ENCODE peak calls at places on chromosomes 6 and 20, in six cellular contexts. H, I, S, Z, A and P are unnamed samples.

GRCh38 chr6:134435814-134436280 is 117.9 kb upstream of the SGK1 start:
- DNase-seq in A (no peak), Z (no peak), H (no peak), I (no peak), S (no peak), P (no peak)

GRCh38 chr6:36609582-36609981 is 15.4 kb downstream of the SRSF3 start:
- DNase-seq in A (no peak), Z (no peak), H (no peak), I (no peak), S (no peak), P (no peak)

GRCh38 chr6:145903356-145904102 is 60.6 kb downstream of the SHPRH start:
- DNase-seq in Z (no peak), I (peak; percentile 8), H (peak; percentile 83), A (no peak), S (no peak), P (no peak)

GRCh38 chr20:38171301-38172010 is 6.4 kb upstream of the TGM2 start:
- DNase-seq in H (peak; percentile 59), A (no peak), I (peak; percentile 94), Z (no peak), S (no peak), P (no peak)

GRCh38 chr6:13614126-13614925 is 809 bp upstream of the NOL7 start:
- DNase-seq in H (no peak), Z (no peak), S (no peak), A (peak; percentile 27), I (no peak), P (no peak)

GRCh38 chr20:187733-188132 is 1.8 kb downstream of the DEFB128 start:
- DNase-seq in H (no peak), A (no peak), S (no peak), I (no peak), Z (no peak), P (no peak)

GRCh38 chr20:25399038-25399430 is 8.4 kb upstream of the ABHD12 start:
- DNase-seq in I (peak; percentile 82), H (peak; percentile 83), S (peak; percentile 48), A (peak; percentile 57), Z (no peak), P (peak; percentile 43)

GRCh38 chr20:44924526-44924925 is 14.7 kb downstream of the PABPC1L start:
- DNase-seq in I (no peak), A (no peak), H (no peak), Z (no peak), S (no peak), P (no peak)

GRCh38 chr20:40815156-40816038 is 126.4 kb upstream of the MAFB start:
- DNase-seq in A (no peak), Z (no peak), S (no peak), H (no peak), I (no peak), P (no peak)

GRCh38 chr20:2197166-2197565 is 95.5 kb downstream of the STK35 start:
- DNase-seq in H (no peak), A (no peak), Z (no peak), I (no peak), S (no peak), P (no peak)

GRCh38 chr6:44603044-44603686 is 215.7 kb downstream of the CDC5L start:
- DNase-seq in A (no peak), S (no peak), I (no peak), H (no peak), Z (no peak), P (no peak)

GRCh38 chr20:51906049-51906448 is 103.7 kb upstream of the SALL4 start:
- DNase-seq in A (no peak), Z (no peak), H (no peak), S (no peak), I (no peak), P (no peak)
- H2AK5ac ChIP-seq in A (no peak overlapping the region), Z (no peak overlapping the region), H (no peak overlapping the region), S (peak overlapping the region; percentile 24), I (no peak overlapping the region), P (no peak overlapping the region)

GRCh38 chr6:104017410-104018381 is 842.0 kb downstream of the HACE1 start:
- DNase-seq in A (no peak), H (no peak), I (no peak), S (no peak), Z (no peak), P (no peak)
- H3K14ac ChIP-seq in A (no peak overlapping the region), H (no peak overlapping the region), I (no peak overlapping the region), S (peak overlapping the region; percentile 4), Z (no peak overlapping the region), P (no peak overlapping the region)

GRCh38 chr6:110355031-110355430 is 3.1 kb downstream of the METTL24 start:
- DNase-seq in Z (no peak), I (no peak), H (no peak), A (no peak), S (peak; percentile 48), P (no peak)
- H2AK5ac ChIP-seq in Z (no peak overlapping the region), I (no peak overlapping the region), H (no peak overlapping the region), A (no peak overlapping the region), S (no peak overlapping the region), P (no peak overlapping the region)

GRCh38 chr20:46973801-46974200 is 79.2 kb downstream of the EYA2 start:
- DNase-seq in H (no peak), A (no peak), Z (no peak), I (no peak), S (no peak), P (no peak)
- H3K14ac ChIP-seq in H (no peak overlapping the region), A (no peak overlapping the region), Z (no peak overlapping the region), I (no peak overlapping the region), S (no peak overlapping the region), P (no peak overlapping the region)

GRCh38 chr6:21101694-21102093 is 491.9 kb upstream of the SOX4 start:
- DNase-seq in H (no peak), A (no peak), I (no peak), Z (no peak), S (no peak), P (no peak)

GRCh38 chr6:21104288-21104687 is 489.3 kb upstream of the SOX4 start:
- DNase-seq in Z (no peak), A (no peak), S (no peak), H (no peak), I (no peak), P (no peak)

GRCh38 chr6:21102201-21102600 is 491.4 kb upstream of the SOX4 start:
- DNase-seq in I (no peak), A (no peak), Z (no peak), H (no peak), S (no peak), P (no peak)

GRCh38 chr6:21103626-21104224 is 489.8 kb upstream of the SOX4 start:
- DNase-seq in H (peak; percentile 52), A (no peak), S (no peak), I (no peak), Z (no peak), P (no peak)

DNA sequence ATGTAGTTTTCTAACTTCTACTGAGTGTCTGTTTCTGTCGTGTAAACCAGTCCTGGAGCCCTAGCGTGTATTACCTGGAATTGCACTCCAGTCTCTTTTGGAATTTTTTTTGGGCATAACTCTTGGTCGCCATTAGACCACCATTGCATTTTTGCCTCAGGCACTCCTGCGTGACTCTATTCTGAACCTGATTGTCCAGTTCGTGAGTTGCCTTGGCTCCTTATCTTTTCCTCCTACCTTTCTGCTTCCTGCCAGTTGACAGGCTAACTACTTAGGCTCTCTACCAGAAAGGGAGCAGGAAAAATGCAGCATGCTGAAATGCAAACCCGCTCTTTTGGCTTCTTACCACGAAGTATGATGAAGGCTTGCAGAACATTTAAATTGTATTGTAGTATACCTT is 490.9 kb upstream of the SOX4 start:
- DNase-seq in A (peak; percentile 93), H (no peak), S (no peak), I (no peak), Z (no peak), P (no peak)
- H2AK5ac ChIP-seq in A (no peak overlapping the region), H (no peak overlapping the region), S (no peak overlapping the region), I (no peak overlapping the region), Z (no peak overlapping the region), P (no peak overlapping the region)

GRCh38 chr6:143766185-143766553 is 77.0 kb upstream of the LTV1 start:
- DNase-seq in Z (no peak), A (no peak), S (no peak), H (no peak), I (no peak), P (no peak)
- H3K14ac ChIP-seq in Z (no peak overlapping the region), A (no peak overlapping the region), S (no peak overlapping the region), H (no peak overlapping the region), I (no peak overlapping the region), P (no peak overlapping the region)

GRCh38 chr6:21739241-21739640 is 145.7 kb downstream of the SOX4 start:
- DNase-seq in H (no peak), A (no peak), I (no peak), S (no peak), Z (no peak), P (no peak)
- H2AK5ac ChIP-seq in H (peak overlapping the region; percentile 67), A (peak overlapping the region; percentile 17), I (no peak overlapping the region), S (no peak overlapping the region), Z (peak overlapping the region; percentile 95), P (no peak overlapping the region)

DNA sequence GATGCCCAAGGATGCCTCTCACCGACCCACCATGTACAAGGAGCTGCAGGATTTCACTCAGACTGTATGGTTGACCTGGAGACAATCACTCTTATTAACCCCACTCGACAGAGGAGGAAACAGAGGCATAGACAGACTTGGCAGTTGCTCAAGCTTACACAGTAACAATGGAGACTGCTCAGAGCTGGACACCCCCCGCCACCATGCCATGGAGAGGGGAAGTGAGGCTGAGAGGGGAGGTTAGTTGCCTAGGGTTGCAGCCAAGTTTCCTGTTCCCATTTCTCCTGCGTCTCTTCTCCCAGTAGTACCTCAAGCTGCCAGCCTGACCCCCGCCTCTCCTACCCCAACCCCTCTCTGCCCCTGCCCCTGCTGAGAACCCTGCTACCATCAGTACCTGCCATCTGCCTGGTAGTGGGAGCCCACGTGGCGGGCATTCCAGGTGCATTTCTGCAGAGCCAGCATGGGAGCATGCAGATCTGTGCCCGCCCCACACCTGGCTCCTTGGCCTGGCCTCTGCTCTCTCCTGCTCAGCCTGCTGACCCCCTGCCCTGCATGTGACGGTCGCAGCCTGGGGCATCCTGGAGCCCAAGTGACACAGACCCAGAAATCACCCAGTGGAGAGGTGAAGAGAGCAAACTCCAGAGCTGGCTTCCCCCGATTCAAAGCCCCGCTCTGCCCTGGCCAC is 157.7 kb downstream of the PREX1 start:
- DNase-seq in H (no peak), S (no peak), I (no peak), Z (no peak), A (no peak), P (no peak)
- H3K14ac ChIP-seq in H (no peak overlapping the region), S (no peak overlapping the region), I (no peak overlapping the region), Z (no peak overlapping the region), A (no peak overlapping the region), P (no peak overlapping the region)

DNA sequence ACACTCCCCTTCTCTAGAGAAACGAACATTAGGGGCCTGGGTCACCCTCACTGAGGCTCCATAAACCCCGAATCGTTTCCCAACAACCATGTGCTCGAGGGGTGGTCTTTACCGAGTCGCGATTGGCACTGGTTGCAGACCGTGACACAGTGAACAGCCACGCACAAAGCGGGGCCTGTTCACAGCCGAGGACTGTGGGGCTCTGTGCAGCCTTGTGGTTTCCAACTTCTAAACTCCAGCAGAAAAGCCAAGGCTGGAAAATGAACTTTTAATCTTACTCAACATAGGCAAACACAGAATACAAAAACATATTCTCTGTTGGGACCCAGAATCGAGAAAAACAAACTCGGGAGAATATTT is 19.0 kb downstream of the RRBP1 start:
- DNase-seq in S (no peak), Z (no peak), H (no peak), I (no peak), A (no peak), P (no peak)
- H2AK5ac ChIP-seq in S (no peak overlapping the region), Z (no peak overlapping the region), H (no peak overlapping the region), I (no peak overlapping the region), A (no peak overlapping the region), P (no peak overlapping the region)